ENCODE peak calls at places on chromosome 21, in five cellular contexts. E, W, K, Q and O are unnamed samples.

GRCh38 chr21:33655591-33656221 is 13.4 kb downstream of the ITSN1 start:
- DNase-seq in E (no peak), W (no peak), K (no peak), Q (no peak), O (no peak)

GRCh38 chr21:33101300-33102005 is 31.5 kb downstream of the OLIG1 start:
- DNase-seq in E (no peak), W (no peak), K (no peak), Q (no peak), O (no peak)

GRCh38 chr21:33042812-33043211 is 17.1 kb downstream of the OLIG2 start:
- DNase-seq in E (no peak), W (no peak), K (no peak), Q (no peak), O (no peak)

GRCh38 chr21:45843426-45843825 is 138.1 kb upstream of the COL6A1 start:
- DNase-seq in E (no peak), W (no peak), K (no peak), Q (no peak), O (no peak)

GRCh38 chr21:32921632-32922230 is 104.0 kb upstream of the OLIG2 start:
- DNase-seq in E (no peak), W (no peak), K (no peak), Q (no peak), O (peak; percentile 87)

GRCh38 chr21:32475162-32475812 is 62.8 kb downstream of the EVA1C start:
- DNase-seq in E (no peak), W (no peak), K (no peak), Q (no peak), O (no peak)

GRCh38 chr21:20971296-20971921 is 26.8 kb upstream of the NCAM2 start:
- DNase-seq in E (no peak), W (no peak), K (no peak), Q (no peak), O (no peak)

GRCh38 chr21:16117851-16118592 is 388.2 kb downstream of the USP25 start:
- DNase-seq in E (no peak), W (no peak), K (no peak), Q (no peak), O (no peak)

GRCh38 chr21:16193758-16194606 is 464.2 kb downstream of the USP25 start:
- DNase-seq in E (peak; percentile 60), W (no peak), K (peak; percentile 24), Q (peak; percentile 77), O (peak; percentile 63)

GRCh38 chr21:44486302-44486701 is 31.0 kb downstream of the LRRC3 start:
- DNase-seq in E (no peak), W (no peak), K (no peak), Q (no peak), O (no peak)

GRCh38 chr21:44485796-44486195 is 30.5 kb downstream of the LRRC3 start:
- DNase-seq in E (no peak), W (no peak), K (no peak), Q (no peak), O (no peak)

GRCh38 chr21:44483288-44484237 is 28.3 kb downstream of the LRRC3 start:
- DNase-seq in E (no peak), W (no peak), K (no peak), Q (no peak), O (no peak)

GRCh38 chr21:44484498-44485253 is 29.4 kb downstream of the LRRC3 start:
- DNase-seq in E (no peak), W (no peak), K (no peak), Q (no peak), O (no peak)

GRCh38 chr21:44485254-44485793 is 30.0 kb downstream of the LRRC3 start:
- DNase-seq in E (no peak), W (no peak), K (no peak), Q (peak; percentile 47), O (peak; percentile 54)
- H3K4me3 ChIP-seq in E (no peak overlapping the region), W (peak overlapping the region; percentile 25), K (peak overlapping the region; percentile 31), Q (peak overlapping the region; percentile 21), O (peak overlapping the region; percentile 21)

GRCh38 chr21:41900401-41900800 is 21.3 kb upstream of the PRDM15 start:
- DNase-seq in E (no peak), W (no peak), K (no peak), Q (no peak), O (no peak)

GRCh38 chr21:41901782-41902181 is 22.6 kb upstream of the PRDM15 start:
- DNase-seq in E (no peak), W (no peak), K (no peak), Q (no peak), O (no peak)

GRCh38 chr21:41902946-41903345 is 23.8 kb upstream of the PRDM15 start:
- DNase-seq in E (no peak), W (no peak), K (no peak), Q (no peak), O (no peak)

GRCh38 chr21:41899431-41900202 is 20.5 kb upstream of the PRDM15 start:
- DNase-seq in E (no peak), W (no peak), K (no peak), Q (no peak), O (no peak)

GRCh38 chr21:41901099-41901498 is 22.0 kb upstream of the PRDM15 start:
- DNase-seq in E (no peak), W (no peak), K (no peak), Q (no peak), O (no peak)
- H3K36me3 ChIP-seq in E (no peaks in the 10 kb centered on the region), W (peaks cover 4% of the 10 kb centered on the region), K (no peaks in the 10 kb centered on the region), Q (peaks cover 88% of the 10 kb centered on the region), O (peaks cover 65% of the 10 kb centered on the region)

DNA sequence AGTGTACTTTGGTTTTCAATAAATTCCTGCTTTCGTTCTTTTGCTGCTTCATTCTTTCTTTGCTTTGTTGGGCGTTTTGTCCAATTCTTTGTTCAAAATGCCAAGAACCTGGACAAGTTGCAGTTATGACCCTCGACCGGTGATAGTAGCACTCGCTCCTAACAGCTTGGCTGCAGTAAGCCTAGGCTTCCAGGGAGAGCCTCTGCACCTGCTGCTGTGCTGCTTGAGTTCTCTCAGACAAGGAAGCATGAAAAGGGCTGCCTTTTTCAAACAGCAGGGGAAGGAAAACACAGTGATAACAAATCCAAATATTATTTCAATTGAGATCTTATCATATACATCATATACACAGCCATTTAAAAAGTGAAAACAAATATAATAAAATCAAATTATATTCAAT is 12.8 kb upstream of the RIPK4 start:
- DNase-seq in E (no peak), W (no peak), K (no peak), Q (no peak), O (no peak)
- H3K4me3 ChIP-seq in E (no peak overlapping the region), W (no peak overlapping the region), K (no peak overlapping the region), Q (no peak overlapping the region), O (no peak overlapping the region)

DNA sequence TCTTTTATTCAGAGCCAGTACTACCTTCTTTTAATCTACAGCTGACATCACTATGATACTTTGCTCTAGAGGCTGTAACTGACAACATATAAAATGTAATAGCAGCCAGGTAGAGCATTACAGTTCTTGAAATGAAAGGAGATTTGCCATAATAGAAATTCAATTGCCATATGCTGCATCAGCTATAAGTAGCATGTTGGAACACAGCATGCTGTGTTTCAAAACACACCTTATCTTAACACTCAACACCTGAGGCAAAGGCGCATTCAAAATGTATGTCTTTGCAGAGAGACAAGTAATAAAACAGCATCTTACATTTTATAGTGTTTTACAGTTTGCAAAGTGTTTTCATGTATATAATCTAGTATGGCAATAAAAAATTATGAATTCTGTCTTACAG is 24.0 kb upstream of the KRTAP21-1 start:
- DNase-seq in E (no peak), W (no peak), K (no peak), Q (no peak), O (no peak)
- H3K36me3 ChIP-seq in E (no peaks in the 10 kb centered on the region), W (no peaks in the 10 kb centered on the region), K (no peaks in the 10 kb centered on the region), Q (no peaks in the 10 kb centered on the region), O (no peaks in the 10 kb centered on the region)

GRCh38 chr21:43918385-43918947 is 53.4 kb downstream of the AGPAT3 start:
- DNase-seq in E (peak; percentile 28), W (no peak), K (no peak), Q (no peak), O (peak; percentile 9)

GRCh38 chr21:43916076-43916475 is 51.1 kb downstream of the AGPAT3 start:
- DNase-seq in E (peak; percentile 19), W (no peak), K (no peak), Q (no peak), O (no peak)

GRCh38 chr21:43917515-43918384 is 52.7 kb downstream of the AGPAT3 start:
- DNase-seq in E (peak; percentile 10), W (no peak), K (no peak), Q (no peak), O (no peak)

GRCh38 chr21:43919283-43919682 is 54.3 kb downstream of the AGPAT3 start:
- DNase-seq in E (no peak), W (no peak), K (no peak), Q (no peak), O (no peak)

DNA sequence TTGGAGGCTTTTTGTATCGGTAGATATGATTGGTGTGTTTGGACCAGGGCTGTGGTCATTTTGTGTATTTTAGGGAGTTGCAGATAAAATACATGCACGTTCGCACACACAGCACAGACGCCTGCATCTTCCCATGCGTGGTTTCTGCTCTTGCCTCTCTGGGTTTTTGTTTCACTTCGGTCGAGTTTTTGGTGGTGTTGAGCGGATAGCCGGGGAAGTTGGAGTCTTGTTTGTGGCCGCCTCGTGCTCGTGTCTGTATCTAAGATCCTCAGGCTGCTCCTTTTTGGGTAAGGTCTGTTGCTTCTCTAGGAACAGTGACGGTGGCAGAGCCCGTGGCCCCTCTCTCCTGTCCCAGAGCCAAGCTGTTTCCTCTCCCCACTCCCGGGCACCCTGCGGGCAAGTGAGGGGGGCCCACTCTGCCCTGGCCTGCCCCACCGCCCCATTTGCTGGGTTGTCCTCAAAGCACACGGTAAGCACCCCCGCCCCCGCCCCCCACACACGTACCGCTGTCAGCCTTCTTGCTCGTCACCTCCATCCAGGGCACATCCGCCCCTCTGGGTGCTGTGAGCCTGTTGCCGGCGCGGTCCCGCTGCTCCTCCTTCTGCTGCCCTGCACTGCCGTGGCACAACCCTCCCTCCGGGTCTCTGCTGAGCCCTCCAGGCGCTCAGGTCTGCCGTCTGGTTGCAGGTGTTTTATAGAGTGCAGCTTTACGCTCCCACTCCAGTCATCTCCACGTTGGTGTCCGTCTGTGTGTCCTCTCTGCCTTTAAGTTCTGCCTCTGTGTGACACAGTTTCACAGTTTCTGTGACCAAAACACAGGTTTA is 51.9 kb downstream of the AGPAT3 start:
- DNase-seq in E (peak; percentile 37), W (no peak), K (no peak), Q (no peak), O (no peak)
- H3K4me3 ChIP-seq in E (no peak overlapping the region), W (peak overlapping the region; percentile 36), K (peak overlapping the region; percentile 46), Q (no peak overlapping the region), O (no peak overlapping the region)

GRCh38 chr21:29030909-29031308 is 6.4 kb downstream of the USP16 start:
- DNase-seq in E (no peak), W (no peak), K (no peak), Q (no peak), O (no peak)

GRCh38 chr21:29034678-29035077 is 10.2 kb downstream of the USP16 start:
- DNase-seq in E (no peak), W (no peak), K (no peak), Q (no peak), O (no peak)

GRCh38 chr21:29029524-29029923 is 5.1 kb downstream of the USP16 start:
- DNase-seq in E (no peak), W (no peak), K (no peak), Q (no peak), O (no peak)

GRCh38 chr21:29033301-29033700 is 8.8 kb downstream of the USP16 start:
- DNase-seq in E (no peak), W (no peak), K (no peak), Q (no peak), O (no peak)

GRCh38 chr21:29033871-29034270 is 9.4 kb downstream of the USP16 start:
- DNase-seq in E (no peak), W (no peak), K (no peak), Q (no peak), O (no peak)
- H3K36me3 ChIP-seq in E (no peaks in the 10 kb centered on the region), W (no peaks in the 10 kb centered on the region), K (peaks cover 6% of the 10 kb centered on the region), Q (peaks cover 90% of the 10 kb centered on the region), O (no peaks in the 10 kb centered on the region)